ENCODE peak calls at places on chromosomes 7 and 10, in seven cellular contexts. B is A549, G is HCT116, M is K562, N is HepG2, V is GM12878, J is H1. X is an unnamed sample.

GRCh38 chr7:24922099-24922773 is 57.7 kb downstream of the OSBPL3 start:
- DNase-seq in B (no peak), G (no peak), M (no peak), N (no peak), V (no peak), J (no peak), X (no peak)

GRCh38 chr7:30837581-30837980 is 66.4 kb downstream of the MINDY4 start:
- DNase-seq in B (no peak), G (no peak), M (no peak), N (no peak), V (no peak), J (no peak), X (no peak)

GRCh38 chr10:121243899-121244241 is 354.4 kb downstream of the FGFR2 start:
- DNase-seq in B (no peak), G (no peak), M (no peak), N (no peak), V (no peak), J (no peak), X (no peak)

GRCh38 chr10:43891241-43891640 is 242.6 kb upstream of the ZNF32 start:
- DNase-seq in B (no peak), G (no peak), M (no peak), N (no peak), V (no peak), J (no peak), X (no peak)

GRCh38 chr7:96319444-96319843 is 2.5 kb downstream of the SLC25A13 start:
- DNase-seq in B (no peak), G (no peak), M (no peak), N (no peak), V (no peak), J (no peak), X (no peak)

GRCh38 chr7:101436857-101437576 is 74.3 kb downstream of the COL26A1 start:
- DNase-seq in B (peak), G (peak), M (peak), N (no peak), V (no peak), J (peak), X (no peak)

GRCh38 chr10:35912615-35913170 is 270.6 kb upstream of the FZD8 start:
- DNase-seq in B (no peak), G (no peak), M (no peak), N (no peak), V (no peak), J (no peak), X (peak)

GRCh38 chr10:35643151-35643975 is 1.3 kb upstream of the FZD8 start:
- DNase-seq in B (peak), G (no peak), M (peak), N (no peak), V (no peak), J (no peak), X (peak)

GRCh38 chr10:123865350-123865749 is 26.3 kb downstream of the CPXM2 start:
- DNase-seq in B (no peak), G (no peak), M (no peak), N (no peak), V (no peak), J (no peak), X (no peak)

GRCh38 chr10:90342480-90342879 is 515.4 kb downstream of the HTR7 start:
- DNase-seq in B (no peak), G (no peak), M (no peak), N (no peak), V (no peak), J (no peak), X (no peak)

GRCh38 chr7:17374654-17375053 is 76.2 kb downstream of the AHR start:
- DNase-seq in B (no peak), G (no peak), M (no peak), N (no peak), V (no peak), J (no peak), X (no peak)

GRCh38 chr7:22728416-22729029 is 1.5 kb downstream of the IL6 start:
- DNase-seq in B (peak), G (peak), M (peak), N (peak), V (no peak), J (no peak), X (peak)

GRCh38 chr7:121530251-121531174 is 134.4 kb upstream of the FAM3C start:
- DNase-seq in B (peak), G (peak), M (no peak), N (no peak), V (peak), J (no peak), X (peak)

GRCh38 chr7:134645935-134646334 is 718 bp upstream of the BPGM start:
- DNase-seq in B (no peak), G (no peak), M (peak), N (no peak), V (no peak), J (no peak), X (peak)

GRCh38 chr7:35424869-35425495 is 171.1 kb upstream of the TBX20 start:
- DNase-seq in B (peak), G (peak), M (peak), N (peak), V (no peak), J (no peak), X (peak)
- TF ChIP-seq CEBPB in B (no peak), G (no peak), M (no peak), N (no peak), V (no peak), J (no peak), X (no peak)

GRCh38 chr10:132194726-132195125 is 8.0 kb downstream of the DPYSL4 start:
- DNase-seq in B (no peak), G (no peak), M (no peak), N (no peak), V (no peak), J (no peak), X (no peak)

GRCh38 chr10:132195366-132196075 is 8.8 kb downstream of the DPYSL4 start:
- DNase-seq in B (no peak), G (no peak), M (no peak), N (no peak), V (no peak), J (no peak), X (no peak)

GRCh38 chr10:132192076-132192975 is 5.6 kb downstream of the DPYSL4 start:
- DNase-seq in B (no peak), G (no peak), M (no peak), N (no peak), V (no peak), J (no peak), X (no peak)

GRCh38 chr10:132193907-132194552 is 7.3 kb downstream of the DPYSL4 start:
- DNase-seq in B (no peak), G (no peak), M (peak), N (peak), V (no peak), J (no peak), X (no peak)

DNA sequence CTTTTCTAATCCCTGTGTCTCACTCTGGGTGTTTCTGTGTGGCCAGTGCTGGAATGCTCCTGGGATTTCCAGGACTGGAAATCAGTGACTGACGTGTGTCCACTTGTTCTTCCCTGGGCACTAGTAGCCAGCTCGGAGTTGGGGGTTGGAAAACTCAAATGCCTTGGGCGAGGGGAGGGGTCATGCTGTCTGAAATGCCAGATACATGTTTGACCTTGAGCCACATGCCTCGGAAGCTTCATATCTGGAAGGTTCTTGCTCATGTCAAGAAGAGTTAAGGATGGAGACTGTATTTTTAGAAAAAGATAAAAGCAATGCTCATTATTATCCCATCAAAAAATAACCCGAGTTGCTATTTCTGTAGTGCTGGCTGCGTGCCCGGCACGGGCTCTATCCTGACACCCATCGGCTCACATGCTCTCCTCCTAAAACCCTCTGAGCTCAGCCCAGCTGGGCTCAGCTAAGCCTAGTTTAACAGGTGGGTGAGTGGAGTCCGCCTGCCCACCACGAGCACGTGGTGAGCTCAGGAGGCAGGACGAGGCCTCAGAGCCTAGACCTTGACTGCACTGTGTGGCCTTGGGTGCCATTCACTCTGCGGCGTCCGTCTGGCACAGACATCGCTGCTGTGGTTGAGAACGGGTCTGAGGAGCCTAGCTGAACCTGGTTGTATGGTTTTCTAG is 6.4 kb downstream of the DPYSL4 start:
- DNase-seq in B (no peak), G (no peak), M (no peak), N (no peak), V (no peak), J (no peak), X (no peak)
- TF ChIP-seq CEBPB in B (no peak), G (no peak), M (no peak), N (no peak), V (no peak), J (no peak), X (no peak)

GRCh38 chr7:155803418-155804376 is 8.6 kb downstream of the SHH start:
- DNase-seq in B (peak), G (no peak), M (no peak), N (no peak), V (no peak), J (no peak), X (no peak)

GRCh38 chr7:155800741-155801267 is 11.5 kb downstream of the SHH start:
- DNase-seq in B (no peak), G (no peak), M (no peak), N (peak), V (no peak), J (no peak), X (no peak)

GRCh38 chr7:155804431-155804831 is 7.8 kb downstream of the SHH start:
- DNase-seq in B (no peak), G (no peak), M (no peak), N (no peak), V (no peak), J (no peak), X (no peak)

GRCh38 chr7:155802291-155802690 is 10.0 kb downstream of the SHH start:
- DNase-seq in B (no peak), G (no peak), M (no peak), N (no peak), V (no peak), J (no peak), X (no peak)

GRCh38 chr7:155802906-155803417 is 9.3 kb downstream of the SHH start:
- DNase-seq in B (no peak), G (no peak), M (no peak), N (no peak), V (no peak), J (no peak), X (no peak)
- TF ChIP-seq CEBPB in B (no peak), G (no peak), M (no peak), N (no peak), V (no peak), J (no peak), X (no peak)

DNA sequence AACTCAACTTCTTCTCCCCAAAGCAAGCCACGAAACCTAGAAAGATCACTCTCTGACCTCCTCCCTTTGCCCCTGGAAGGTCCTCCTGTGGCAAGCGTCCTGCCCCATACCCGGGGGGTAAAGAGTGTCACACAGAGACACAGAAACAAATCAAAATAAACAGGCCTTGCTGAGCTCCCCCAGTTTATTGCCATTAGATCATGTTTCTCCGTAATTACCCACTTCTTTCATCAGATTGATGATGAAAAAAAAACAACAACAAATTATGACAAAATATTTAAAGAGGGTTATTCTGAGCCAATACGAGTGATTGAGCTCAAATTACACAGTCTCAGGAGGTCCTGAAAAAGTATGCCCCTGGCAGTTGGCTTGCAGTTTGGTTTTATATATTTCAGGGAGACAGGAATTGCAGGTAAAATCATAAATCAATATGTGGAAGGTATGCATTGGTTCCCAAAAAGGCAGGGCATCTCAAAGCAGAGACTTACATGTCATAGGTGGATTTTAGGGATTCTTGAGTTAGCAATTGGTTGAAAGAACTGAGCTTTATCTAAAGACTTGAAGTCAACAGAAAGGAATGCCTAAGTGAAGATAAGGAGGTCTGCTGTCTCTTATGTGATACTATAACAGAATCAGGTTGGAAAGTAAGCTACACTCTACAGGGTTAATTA is 86.2 kb downstream of the APBB1IP start:
- DNase-seq in B (no peak), G (no peak), M (no peak), N (no peak), V (no peak), J (no peak), X (no peak)
- TF ChIP-seq CEBPB in B (no peak), G (no peak), M (no peak), N (no peak), V (no peak), J (no peak), X (no peak)

DNA sequence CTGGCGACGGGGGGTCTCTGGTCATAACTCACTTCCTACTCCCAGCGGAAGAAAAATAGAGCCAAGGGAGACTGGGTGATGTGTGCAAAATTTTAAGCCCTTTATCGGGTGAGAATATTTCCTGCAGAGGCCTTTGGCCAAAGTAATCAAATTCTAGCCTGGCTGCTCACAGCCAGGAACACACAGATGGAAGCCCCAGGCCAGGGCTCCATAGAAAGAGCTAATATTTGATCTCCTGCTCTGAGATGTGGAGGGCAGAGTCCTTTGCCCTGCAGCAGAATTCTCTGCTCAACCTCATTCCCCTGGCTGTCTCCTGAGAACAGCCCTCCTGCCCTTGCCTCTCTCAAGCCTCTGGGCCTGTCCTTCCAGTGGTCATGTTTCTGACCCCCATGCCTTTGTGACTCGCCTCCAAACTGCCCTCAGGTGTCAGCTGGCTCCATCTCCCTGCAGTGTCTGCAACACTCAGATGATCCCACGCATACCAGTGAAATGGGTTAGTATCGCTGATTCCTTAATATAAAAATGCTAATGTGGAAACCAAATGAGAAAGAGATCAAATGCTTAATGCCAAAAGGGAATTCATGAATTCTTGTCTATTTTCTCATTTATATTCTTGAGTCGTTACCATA is 34.5 kb downstream of the FRMD4A start:
- DNase-seq in B (no peak), G (no peak), M (no peak), N (no peak), V (no peak), J (no peak), X (no peak)
- TF ChIP-seq CEBPB in B (no peak), G (no peak), M (no peak), N (no peak), V (no peak), J (no peak), X (no peak)

GRCh38 chr10:98266647-98267046 is 1.3 kb downstream of the LOXL4 start:
- DNase-seq in B (no peak), G (no peak), M (no peak), N (no peak), V (no peak), J (no peak), X (no peak)
- TF ChIP-seq CEBPB in B (no peak), G (no peak), M (no peak), N (no peak), V (no peak), J (no peak), X (no peak)

GRCh38 chr7:85508642-85509429 is 322.0 kb upstream of the SEMA3D start:
- DNase-seq in B (no peak), G (no peak), M (no peak), N (no peak), V (no peak), J (no peak), X (peak)
- TF ChIP-seq CEBPB in B (no peak), G (no peak), M (no peak), N (no peak), V (no peak), J (no peak), X (peak)